ENCODE peak calls at places on chromosomes 12 and 14, in four cellular contexts. One of them, this sample, is unnamed.

GRCh38 chr12:45329238-45329637 is 113.3 kb downstream of the ANO6 start:
- DNase-seq in GM23248: peak
- DNase-seq in stimulated activated CD4-positive, alpha-beta T cell treated with anti-CD3 and anti-CD28 coated beads, Interleukin-1b, Interleukin-23, amount 100 ng/mL, for 24 hours: no peak
- DNase-seq in lower leg skin: no peak
- DNase-seq in this sample: no peak

GRCh38 chr14:72513994-72514659 is 379.8 kb downstream of the DPF3 start:
- DNase-seq in GM23248: peak
- DNase-seq in stimulated activated CD4-positive, alpha-beta T cell treated with anti-CD3 and anti-CD28 coated beads, Interleukin-1b, Interleukin-23, amount 100 ng/mL, for 24 hours: no peak
- DNase-seq in lower leg skin: peak
- DNase-seq in this sample: no peak

GRCh38 chr12:83818888-83819287 is 1093.7 kb downstream of the SLC6A15 start:
- DNase-seq in GM23248: peak
- DNase-seq in stimulated activated CD4-positive, alpha-beta T cell treated with anti-CD3 and anti-CD28 coated beads, Interleukin-1b, Interleukin-23, amount 100 ng/mL, for 24 hours: no peak
- DNase-seq in lower leg skin: no peak
- DNase-seq in this sample: no peak

GRCh38 chr14:37457334-37457733 is 137.7 kb downstream of the FOXA1 start:
- DNase-seq in GM23248: no peak
- DNase-seq in stimulated activated CD4-positive, alpha-beta T cell treated with anti-CD3 and anti-CD28 coated beads, Interleukin-1b, Interleukin-23, amount 100 ng/mL, for 24 hours: no peak
- DNase-seq in lower leg skin: no peak
- DNase-seq in this sample: no peak

GRCh38 chr12:26188132-26188531 is 7.2 kb upstream of the SSPN start:
- DNase-seq in GM23248: peak
- DNase-seq in stimulated activated CD4-positive, alpha-beta T cell treated with anti-CD3 and anti-CD28 coated beads, Interleukin-1b, Interleukin-23, amount 100 ng/mL, for 24 hours: no peak
- DNase-seq in lower leg skin: no peak
- DNase-seq in this sample: no peak

GRCh38 chr12:121789233-121789781 is 4.2 kb downstream of the RHOF start:
- DNase-seq in GM23248: no peak
- DNase-seq in stimulated activated CD4-positive, alpha-beta T cell treated with anti-CD3 and anti-CD28 coated beads, Interleukin-1b, Interleukin-23, amount 100 ng/mL, for 24 hours: no peak
- DNase-seq in lower leg skin: no peak
- DNase-seq in this sample: no peak

GRCh38 chr12:52799498-52800211 is 3.7 kb upstream of the KRT3 start:
- DNase-seq in GM23248: no peak
- DNase-seq in stimulated activated CD4-positive, alpha-beta T cell treated with anti-CD3 and anti-CD28 coated beads, Interleukin-1b, Interleukin-23, amount 100 ng/mL, for 24 hours: no peak
- DNase-seq in lower leg skin: no peak
- DNase-seq in this sample: no peak

GRCh38 chr12:11860026-11860425 is 210.6 kb downstream of the ETV6 start:
- DNase-seq in GM23248: no peak
- DNase-seq in stimulated activated CD4-positive, alpha-beta T cell treated with anti-CD3 and anti-CD28 coated beads, Interleukin-1b, Interleukin-23, amount 100 ng/mL, for 24 hours: no peak
- DNase-seq in lower leg skin: no peak
- DNase-seq in this sample: no peak

GRCh38 chr12:12072064-12072760 is 1.5 kb downstream of the BCL2L14 start:
- DNase-seq in GM23248: no peak
- DNase-seq in stimulated activated CD4-positive, alpha-beta T cell treated with anti-CD3 and anti-CD28 coated beads, Interleukin-1b, Interleukin-23, amount 100 ng/mL, for 24 hours: peak
- DNase-seq in lower leg skin: no peak
- DNase-seq in this sample: no peak

GRCh38 chr14:80638620-80639215 is 302.8 kb downstream of the CEP128 start:
- DNase-seq in GM23248: peak
- DNase-seq in stimulated activated CD4-positive, alpha-beta T cell treated with anti-CD3 and anti-CD28 coated beads, Interleukin-1b, Interleukin-23, amount 100 ng/mL, for 24 hours: no peak
- DNase-seq in lower leg skin: no peak
- DNase-seq in this sample: no peak

GRCh38 chr14:101774814-101775213 is 13.3 kb downstream of the PPP2R5C start:
- DNase-seq in GM23248: no peak
- DNase-seq in stimulated activated CD4-positive, alpha-beta T cell treated with anti-CD3 and anti-CD28 coated beads, Interleukin-1b, Interleukin-23, amount 100 ng/mL, for 24 hours: no peak
- DNase-seq in lower leg skin: no peak
- DNase-seq in this sample: no peak

GRCh38 chr12:45299132-45299692 is 83.3 kb downstream of the ANO6 start:
- DNase-seq in GM23248: peak
- DNase-seq in stimulated activated CD4-positive, alpha-beta T cell treated with anti-CD3 and anti-CD28 coated beads, Interleukin-1b, Interleukin-23, amount 100 ng/mL, for 24 hours: no peak
- DNase-seq in lower leg skin: no peak
- DNase-seq in this sample: peak

GRCh38 chr14:56271988-56272387 is 153.8 kb downstream of the PELI2 start:
- DNase-seq in GM23248: peak
- DNase-seq in stimulated activated CD4-positive, alpha-beta T cell treated with anti-CD3 and anti-CD28 coated beads, Interleukin-1b, Interleukin-23, amount 100 ng/mL, for 24 hours: no peak
- DNase-seq in lower leg skin: no peak
- DNase-seq in this sample: no peak

GRCh38 chr12:131021142-131021541 is 67.4 kb downstream of the ADGRD1 start:
- DNase-seq in GM23248: no peak
- DNase-seq in stimulated activated CD4-positive, alpha-beta T cell treated with anti-CD3 and anti-CD28 coated beads, Interleukin-1b, Interleukin-23, amount 100 ng/mL, for 24 hours: no peak
- DNase-seq in lower leg skin: no peak
- DNase-seq in this sample: no peak

GRCh38 chr12:105855691-105856405 is 282.9 kb downstream of the NUAK1 start:
- DNase-seq in GM23248: no peak
- DNase-seq in stimulated activated CD4-positive, alpha-beta T cell treated with anti-CD3 and anti-CD28 coated beads, Interleukin-1b, Interleukin-23, amount 100 ng/mL, for 24 hours: no peak
- DNase-seq in lower leg skin: no peak
- DNase-seq in this sample: no peak

GRCh38 chr12:7460375-7461259 is 16.7 kb upstream of the CD163L1 start:
- DNase-seq in GM23248: peak
- DNase-seq in stimulated activated CD4-positive, alpha-beta T cell treated with anti-CD3 and anti-CD28 coated beads, Interleukin-1b, Interleukin-23, amount 100 ng/mL, for 24 hours: peak
- DNase-seq in lower leg skin: no peak
- DNase-seq in this sample: peak

This sample was measured in SW 1271.